ENCODE peak calls at places on chromosomes 12 and 14, in seven cellular contexts. Q, U, X, E, R, O and C are unnamed samples.

GRCh38 chr14:90993792-90994191 is 66.6 kb downstream of the RPS6KA5 start:
- DNase-seq in U (no peak), R (no peak), X (no peak), E (no peak), Q (no peak), O (no peak), C (no peak)

GRCh38 chr14:81454572-81455218 is 54.6 kb upstream of the STON2 start:
- DNase-seq in O (no peak), X (no peak), Q (no peak), R (no peak), E (no peak), U (no peak), C (no peak)

GRCh38 chr12:59119676-59120075 is 199.4 kb upstream of the LRIG3 start:
- DNase-seq in R (no peak), E (no peak), O (no peak), X (no peak), Q (no peak), U (no peak), C (no peak)

GRCh38 chr12:49507139-49507538 is 31.7 kb upstream of the KCNH3 start:
- DNase-seq in R (no peak), O (no peak), Q (no peak), X (no peak), E (no peak), U (peak; percentile 67), C (no peak)

GRCh38 chr12:121214855-121215745 is 5.2 kb downstream of the P2RX4 start:
- DNase-seq in U (peak; percentile 63), E (no peak), O (no peak), Q (no peak), R (no peak), X (peak; percentile 64), C (peak; percentile 73)

GRCh38 chr14:56815301-56815700 is 5.0 kb upstream of the OTX2 start:
- DNase-seq in Q (no peak), U (no peak), E (no peak), R (no peak), X (no peak), O (no peak), C (no peak)

GRCh38 chr12:110079477-110080400 is 31.4 kb upstream of the C12orf76 start:
- DNase-seq in Q (no peak), X (no peak), U (peak; percentile 63), O (peak; percentile 64), R (no peak), E (no peak), C (peak; percentile 78)

GRCh38 chr14:94123868-94124267 is 5.5 kb downstream of the IFI27L2 start:
- DNase-seq in Q (no peak), O (no peak), U (no peak), R (no peak), X (no peak), E (no peak), C (no peak)

GRCh38 chr14:88554458-88555286 is at the start of gene PTPN21:
- DNase-seq in Q (peak; percentile 94), O (peak; percentile 73), U (peak; percentile 62), X (no peak), R (no peak), E (peak; percentile 90), C (peak; percentile 83)

GRCh38 chr14:96653597-96653996 is 143.6 kb upstream of the VRK1 start:
- DNase-seq in R (no peak), U (no peak), E (no peak), Q (no peak), X (no peak), O (no peak), C (no peak)

GRCh38 chr14:64760146-64760755 is 56.0 kb downstream of the PLEKHG3 start:
- DNase-seq in O (no peak), X (peak; percentile 28), R (no peak), E (peak; percentile 70), U (peak; percentile 91), Q (peak; percentile 71), C (peak; percentile 81)

GRCh38 chr14:70515796-70516195 is 19.0 kb downstream of the ADAM20 start:
- DNase-seq in E (no peak), X (no peak), R (no peak), Q (no peak), O (no peak), U (no peak), C (no peak)

GRCh38 chr12:53308276-53308675 is 8.8 kb downstream of the MYG1 start:
- DNase-seq in Q (no peak), R (no peak), E (no peak), X (no peak), O (no peak), U (no peak), C (no peak)

GRCh38 chr12:108297895-108298760 is 41.0 kb downstream of the CMKLR1 start:
- DNase-seq in O (no peak), X (no peak), E (no peak), Q (no peak), U (no peak), R (no peak), C (no peak)

GRCh38 chr12:70559390-70559789 is 77.8 kb downstream of the PTPRB start:
- DNase-seq in X (no peak), Q (no peak), O (no peak), U (no peak), R (no peak), E (no peak), C (no peak)

GRCh38 chr12:71636704-71637115 is 26.9 kb downstream of the ZFC3H1 start:
- DNase-seq in Q (peak; percentile 53), U (peak; percentile 36), E (peak; percentile 91), R (no peak), X (peak; percentile 27), O (no peak), C (no peak)

GRCh38 chr12:96751626-96752025 is 155.4 kb upstream of the NEDD1 start:
- DNase-seq in X (no peak), O (no peak), Q (no peak), E (no peak), R (no peak), U (no peak), C (no peak)

GRCh38 chr14:39731912-39732311 is 299.7 kb upstream of the FBXO33 start:
- DNase-seq in O (no peak), E (no peak), Q (no peak), X (no peak), U (no peak), R (no peak), C (no peak)
- TF ChIP-seq CTCF in O (no peak), E (peak; percentile 33), Q (peak; percentile 48), X (peak; percentile 15), U (no peak), R (no peak), C (no peak)

DNA sequence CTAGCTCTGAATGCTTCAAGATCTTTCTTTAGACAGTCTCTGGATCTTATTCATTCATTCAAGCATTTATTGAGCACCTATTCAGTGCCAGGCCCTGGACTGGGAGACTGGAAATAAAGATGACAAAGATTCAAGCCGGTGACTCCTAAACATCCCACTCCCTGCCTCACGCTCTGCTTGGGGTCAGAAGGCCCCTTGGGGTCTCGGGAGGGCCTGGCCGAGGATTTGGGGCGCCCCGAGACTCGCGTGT is 224 bp upstream of the DTX1 start:
- DNase-seq in U (no peak), O (no peak), X (no peak), E (no peak), R (no peak), Q (no peak), C (no peak)
- H3K4me3 ChIP-seq in U (peak overlapping the region; percentile 56), O (peak overlapping the region; percentile 24), X (peak overlapping the region; percentile 32), E (peak overlapping the region; percentile 87), R (peak overlapping the region; percentile 61), Q (peak overlapping the region; percentile 58), C (no peak overlapping the region)

GRCh38 chr12:94594443-94594825 is 55.9 kb downstream of the TMCC3 start:
- DNase-seq in X (no peak), U (no peak), Q (no peak), E (no peak), O (no peak), R (no peak), C (no peak)
- H3K4me1 ChIP-seq in X (no peaks in the 10 kb centered on the region), U (no peaks in the 10 kb centered on the region), Q (peaks cover 2% of the 10 kb centered on the region), E (peaks cover 9% of the 10 kb centered on the region), O (no peaks in the 10 kb centered on the region), R (no peaks in the 10 kb centered on the region), C (peaks cover 20% of the 10 kb centered on the region)

GRCh38 chr14:45946251-45946650 is 693.2 kb upstream of the MIS18BP1 start:
- DNase-seq in O (no peak), R (no peak), U (no peak), E (no peak), Q (no peak), X (no peak), C (no peak)

GRCh38 chr14:45939572-45939971 is 686.6 kb upstream of the MIS18BP1 start:
- DNase-seq in O (no peak), R (no peak), Q (no peak), X (no peak), E (no peak), U (no peak), C (no peak)

DNA sequence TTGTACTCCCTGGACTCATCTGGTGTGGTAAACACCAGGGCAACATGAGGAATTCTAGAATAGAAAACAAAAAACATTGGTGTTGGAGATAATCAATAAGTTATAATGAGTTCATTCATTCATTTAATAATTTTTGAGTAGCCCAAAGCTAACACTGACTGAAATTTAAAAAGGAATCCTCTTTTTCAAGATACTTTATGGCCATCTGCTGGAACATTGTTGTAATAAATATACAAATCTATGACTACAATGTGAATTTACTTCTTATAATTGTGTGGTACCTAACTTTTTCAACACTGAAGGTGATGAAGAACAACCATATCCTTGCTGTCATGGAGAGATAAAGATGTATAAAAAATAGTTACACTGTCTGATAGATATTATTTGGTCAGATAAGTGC is 687.3 kb upstream of the MIS18BP1 start:
- DNase-seq in U (no peak), Q (no peak), X (no peak), E (no peak), O (no peak), R (no peak), C (no peak)
- TF ChIP-seq CTCF in U (no peak), Q (no peak), X (no peak), E (no peak), O (no peak), R (no peak), C (no peak)